ENCODE peak calls at places on chromosomes 13 and 19, in six cellular contexts. One of them, this sample, is unnamed.
A peak's percentile ranks its signal among the peaks of the same experiment; 100 is the strongest.

GRCh38 chr19:269241-269640 is 22.0 kb downstream of the PLPP2 start:
- DNase-seq in IMR-90: no peak
- DNase-seq in body of pancreas: no peak
- DNase-seq in effector memory CD4-positive, alpha-beta T cell: no peak
- DNase-seq in hepatocyte: no peak
- DNase-seq in thoracic aorta: no peak
- DNase-seq in this sample: no peak

GRCh38 chr19:8069116-8069973 is 16.8 kb downstream of the CCL25 start:
- DNase-seq in IMR-90: no peak
- DNase-seq in body of pancreas: no peak
- DNase-seq in effector memory CD4-positive, alpha-beta T cell: no peak
- DNase-seq in hepatocyte: no peak
- DNase-seq in thoracic aorta: no peak
- DNase-seq in this sample: no peak

GRCh38 chr13:98927954-98928927 is 49.6 kb downstream of the DOCK9 start:
- DNase-seq in IMR-90: peak; percentile 58
- DNase-seq in body of pancreas: no peak
- DNase-seq in effector memory CD4-positive, alpha-beta T cell: no peak
- DNase-seq in hepatocyte: no peak
- DNase-seq in thoracic aorta: no peak
- DNase-seq in this sample: no peak

GRCh38 chr13:44309771-44310767 is 63.6 kb upstream of the SERP2 start:
- DNase-seq in IMR-90: no peak
- DNase-seq in body of pancreas: peak; percentile 64
- DNase-seq in effector memory CD4-positive, alpha-beta T cell: no peak
- DNase-seq in hepatocyte: no peak
- DNase-seq in thoracic aorta: no peak
- DNase-seq in this sample: no peak

GRCh38 chr13:102311901-102312300 is 89.9 kb downstream of the FGF14 start:
- DNase-seq in IMR-90: no peak
- DNase-seq in body of pancreas: no peak
- DNase-seq in effector memory CD4-positive, alpha-beta T cell: no peak
- DNase-seq in hepatocyte: no peak
- DNase-seq in thoracic aorta: no peak
- DNase-seq in this sample: no peak

GRCh38 chr19:1026189-1027019 is at the start of gene CNN2:
- DNase-seq in IMR-90: peak; percentile 67
- DNase-seq in body of pancreas: peak; percentile 86
- DNase-seq in effector memory CD4-positive, alpha-beta T cell: peak; percentile 62
- DNase-seq in hepatocyte: peak; percentile 93
- DNase-seq in thoracic aorta: no peak
- DNase-seq in this sample: peak; percentile 81

GRCh38 chr19:48218964-48219363 is 36.7 kb downstream of the CARD8 start:
- DNase-seq in IMR-90: peak; percentile 22
- DNase-seq in body of pancreas: no peak
- DNase-seq in effector memory CD4-positive, alpha-beta T cell: no peak
- DNase-seq in hepatocyte: no peak
- DNase-seq in thoracic aorta: no peak
- DNase-seq in this sample: no peak

GRCh38 chr13:30165791-30166190 is 141.6 kb downstream of the KATNAL1 start:
- DNase-seq in IMR-90: no peak
- DNase-seq in body of pancreas: no peak
- DNase-seq in effector memory CD4-positive, alpha-beta T cell: no peak
- DNase-seq in hepatocyte: no peak
- DNase-seq in thoracic aorta: no peak
- DNase-seq in this sample: no peak

GRCh38 chr19:50178320-50178719 is 15.2 kb upstream of the IZUMO2 start:
- DNase-seq in IMR-90: no peak
- DNase-seq in body of pancreas: no peak
- DNase-seq in effector memory CD4-positive, alpha-beta T cell: no peak
- DNase-seq in hepatocyte: no peak
- DNase-seq in thoracic aorta: no peak
- DNase-seq in this sample: no peak

GRCh38 chr19:47637550-47637949 is 28.6 kb downstream of the BICRA start:
- DNase-seq in IMR-90: no peak
- DNase-seq in body of pancreas: no peak
- DNase-seq in effector memory CD4-positive, alpha-beta T cell: no peak
- DNase-seq in hepatocyte: no peak
- DNase-seq in thoracic aorta: no peak
- DNase-seq in this sample: no peak

GRCh38 chr13:21894091-21894490 is 223.2 kb downstream of the FGF9 start:
- DNase-seq in IMR-90: no peak
- DNase-seq in body of pancreas: no peak
- DNase-seq in effector memory CD4-positive, alpha-beta T cell: no peak
- DNase-seq in hepatocyte: no peak
- DNase-seq in thoracic aorta: no peak
- DNase-seq in this sample: no peak

GRCh38 chr19:17424743-17425365 is 5.0 kb downstream of the MVB12A start:
- DNase-seq in IMR-90: peak; percentile 23
- DNase-seq in body of pancreas: no peak
- DNase-seq in effector memory CD4-positive, alpha-beta T cell: no peak
- DNase-seq in hepatocyte: peak; percentile 81
- DNase-seq in thoracic aorta: no peak
- DNase-seq in this sample: no peak

GRCh38 chr19:58218899-58219298 is 9.8 kb upstream of the ZNF544 start:
- DNase-seq in IMR-90: no peak
- DNase-seq in body of pancreas: no peak
- DNase-seq in effector memory CD4-positive, alpha-beta T cell: peak; percentile 23
- DNase-seq in hepatocyte: no peak
- DNase-seq in thoracic aorta: no peak
- DNase-seq in this sample: no peak

GRCh38 chr13:46297338-46297737 is 85.6 kb downstream of the LRRC63 start:
- DNase-seq in IMR-90: peak; percentile 7
- DNase-seq in body of pancreas: no peak
- DNase-seq in effector memory CD4-positive, alpha-beta T cell: no peak
- DNase-seq in hepatocyte: no peak
- DNase-seq in thoracic aorta: no peak
- DNase-seq in this sample: no peak

GRCh38 chr13:59318320-59318930 is 845.3 kb downstream of the DIAPH3 start:
- DNase-seq in IMR-90: peak; percentile 46
- DNase-seq in body of pancreas: peak; percentile 84
- DNase-seq in effector memory CD4-positive, alpha-beta T cell: peak; percentile 20
- DNase-seq in hepatocyte: peak; percentile 87
- DNase-seq in thoracic aorta: no peak
- DNase-seq in this sample: peak; percentile 62

GRCh38 chr19:44767295-44768180 is 10.2 kb upstream of the CBLC start:
- DNase-seq in IMR-90: no peak
- DNase-seq in body of pancreas: no peak
- DNase-seq in effector memory CD4-positive, alpha-beta T cell: no peak
- DNase-seq in hepatocyte: no peak
- DNase-seq in thoracic aorta: no peak
- DNase-seq in this sample: no peak

GRCh38 chr13:98843482-98843877 is 91.0 kb upstream of the SLC15A1 start:
- DNase-seq in IMR-90: no peak
- DNase-seq in body of pancreas: no peak
- DNase-seq in effector memory CD4-positive, alpha-beta T cell: no peak
- DNase-seq in hepatocyte: no peak
- DNase-seq in thoracic aorta: no peak
- DNase-seq in this sample: no peak

DNA sequence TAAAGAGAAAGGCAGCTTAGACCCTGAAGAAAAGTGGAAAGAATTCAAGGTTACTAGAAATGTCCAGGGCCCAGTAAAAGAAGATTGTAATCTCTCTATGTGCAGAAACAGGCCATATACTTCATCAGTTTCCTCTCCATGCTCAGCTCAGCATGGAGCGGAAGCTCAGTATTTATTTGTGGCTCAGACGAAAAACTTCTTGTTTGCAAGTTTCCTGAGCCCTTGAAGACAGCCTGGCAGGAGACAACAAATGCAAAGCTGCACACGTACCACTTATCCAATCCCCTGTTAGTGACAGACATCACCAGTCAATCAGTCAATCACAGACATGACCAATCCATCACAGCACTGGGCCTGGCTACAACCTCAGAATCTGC is 8.1 kb upstream of the KLF2 start:
- DNase-seq in IMR-90: no peak
- DNase-seq in body of pancreas: no peak
- DNase-seq in effector memory CD4-positive, alpha-beta T cell: no peak
- DNase-seq in hepatocyte: no peak
- DNase-seq in thoracic aorta: no peak
- DNase-seq in this sample: no peak
- H3K27ac ChIP-seq in IMR-90: peak overlapping the region; percentile 92
- H3K27ac ChIP-seq in body of pancreas: peak overlapping the region; percentile 4
- H3K27ac ChIP-seq in effector memory CD4-positive, alpha-beta T cell: no peak overlapping the region
- H3K27ac ChIP-seq in hepatocyte: peak overlapping the region; percentile 86
- H3K27ac ChIP-seq in thoracic aorta: peak overlapping the region; percentile 88
- H3K27ac ChIP-seq in this sample: peak overlapping the region; percentile 85

GRCh38 chr19:36441339-36441738 is 22.9 kb upstream of the ZFP82 start:
- DNase-seq in IMR-90: no peak
- DNase-seq in body of pancreas: no peak
- DNase-seq in effector memory CD4-positive, alpha-beta T cell: no peak
- DNase-seq in hepatocyte: no peak
- DNase-seq in thoracic aorta: no peak
- DNase-seq in this sample: no peak
- H3K9me3 ChIP-seq in IMR-90: peaks cover 14% of the 10 kb centered on the region
- H3K9me3 ChIP-seq in body of pancreas: peaks cover 30% of the 10 kb centered on the region
- H3K9me3 ChIP-seq in effector memory CD4-positive, alpha-beta T cell: peaks cover 27% of the 10 kb centered on the region
- H3K9me3 ChIP-seq in hepatocyte: peaks cover 2% of the 10 kb centered on the region
- H3K9me3 ChIP-seq in thoracic aorta: peaks cover 65% of the 10 kb centered on the region
- H3K9me3 ChIP-seq in this sample: peaks cover 24% of the 10 kb centered on the region

DNA sequence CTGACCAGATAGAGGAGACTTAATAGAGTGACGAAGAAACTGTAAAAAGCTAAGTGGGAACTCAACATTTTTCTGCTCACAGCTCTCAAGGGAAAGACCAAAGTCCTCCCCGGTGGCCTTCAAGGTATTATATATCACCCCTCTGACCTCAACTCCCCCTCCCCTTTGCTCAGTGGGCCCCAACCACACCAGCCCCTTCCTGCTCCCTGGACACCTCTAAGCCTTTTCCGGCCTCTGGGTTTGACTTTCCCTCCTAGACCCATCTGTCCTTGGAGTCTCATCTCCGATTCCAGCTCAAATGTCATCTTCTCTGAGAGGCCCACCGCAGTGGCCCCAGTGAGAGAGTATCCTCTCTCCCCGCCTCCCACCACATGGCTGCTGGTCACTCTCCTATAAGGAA is 990 bp upstream of the UHRF1 start:
- DNase-seq in IMR-90: no peak
- DNase-seq in body of pancreas: no peak
- DNase-seq in effector memory CD4-positive, alpha-beta T cell: no peak
- DNase-seq in hepatocyte: no peak
- DNase-seq in thoracic aorta: no peak
- DNase-seq in this sample: no peak
- H3K27ac ChIP-seq in IMR-90: no peak overlapping the region
- H3K27ac ChIP-seq in body of pancreas: no peak overlapping the region
- H3K27ac ChIP-seq in effector memory CD4-positive, alpha-beta T cell: no peak overlapping the region
- H3K27ac ChIP-seq in hepatocyte: peak overlapping the region; percentile 27
- H3K27ac ChIP-seq in thoracic aorta: no peak overlapping the region
- H3K27ac ChIP-seq in this sample: no peak overlapping the region

GRCh38 chr19:56625708-56626107 is 17.3 kb upstream of the SMIM17 start:
- DNase-seq in IMR-90: no peak
- DNase-seq in body of pancreas: no peak
- DNase-seq in effector memory CD4-positive, alpha-beta T cell: no peak
- DNase-seq in hepatocyte: no peak
- DNase-seq in thoracic aorta: no peak
- DNase-seq in this sample: no peak
- H3K9me3 ChIP-seq in IMR-90: peaks cover 72% of the 10 kb centered on the region
- H3K9me3 ChIP-seq in body of pancreas: peaks cover 48% of the 10 kb centered on the region
- H3K9me3 ChIP-seq in effector memory CD4-positive, alpha-beta T cell: peaks cover 43% of the 10 kb centered on the region
- H3K9me3 ChIP-seq in hepatocyte: peaks cover 2% of the 10 kb centered on the region
- H3K9me3 ChIP-seq in thoracic aorta: peaks cover 88% of the 10 kb centered on the region
- H3K9me3 ChIP-seq in this sample: no peaks in the 10 kb centered on the region

GRCh38 chr19:51702103-51702753 is 9.1 kb downstream of the SPACA6 start:
- DNase-seq in IMR-90: peak; percentile 24
- DNase-seq in body of pancreas: peak; percentile 96
- DNase-seq in effector memory CD4-positive, alpha-beta T cell: peak; percentile 44
- DNase-seq in hepatocyte: peak; percentile 90
- DNase-seq in thoracic aorta: peak; percentile 60
- DNase-seq in this sample: peak; percentile 93
- H3K27ac ChIP-seq in IMR-90: no peak overlapping the region
- H3K27ac ChIP-seq in body of pancreas: peak overlapping the region; percentile 84
- H3K27ac ChIP-seq in effector memory CD4-positive, alpha-beta T cell: no peak overlapping the region
- H3K27ac ChIP-seq in hepatocyte: peak overlapping the region; percentile 91
- H3K27ac ChIP-seq in thoracic aorta: peak overlapping the region; percentile 91
- H3K27ac ChIP-seq in this sample: no peak overlapping the region

This sample was measured in lung.